ENCODE peak calls at places on chromosomes 16 and 17, in six cellular contexts. D, M, E, V, O and Q are unnamed samples.

GRCh38 chr17:37827905-37828304 is 83.0 kb upstream of the HNF1B start:
- DNase-seq in D (no peak), M (no peak), E (no peak), V (no peak), O (no peak), Q (no peak)

GRCh38 chr16:1708768-1709180 is 2.8 kb downstream of the MAPK8IP3 start:
- DNase-seq in D (no peak), M (no peak), E (peak; percentile 52), V (no peak), O (peak; percentile 37), Q (no peak)

GRCh38 chr17:66301864-66302741 is at the start of gene PRKCA:
- DNase-seq in D (peak; percentile 80), M (peak; percentile 71), E (peak; percentile 75), V (peak; percentile 49), O (peak; percentile 88), Q (peak; percentile 71)

GRCh38 chr17:57273471-57273870 is 17.1 kb downstream of the MSI2 start:
- DNase-seq in D (no peak), M (no peak), E (no peak), V (no peak), O (no peak), Q (no peak)

GRCh38 chr17:1890758-1891450 is 61.1 kb downstream of the RPA1 start:
- DNase-seq in D (no peak), M (no peak), E (no peak), V (no peak), O (no peak), Q (no peak)

GRCh38 chr17:5973410-5973809 is 96.8 kb upstream of the WSCD1 start:
- DNase-seq in D (no peak), M (no peak), E (no peak), V (no peak), O (no peak), Q (no peak)

GRCh38 chr16:55349867-55350266 is 25.9 kb downstream of the IRX6 start:
- DNase-seq in D (no peak), M (no peak), E (no peak), V (no peak), O (peak; percentile 2), Q (no peak)

GRCh38 chr16:88430524-88431446 is 22.3 kb upstream of the ZFPM1 start:
- DNase-seq in D (no peak), M (no peak), E (no peak), V (peak; percentile 13), O (no peak), Q (peak; percentile 51)

GRCh38 chr16:51638338-51639135 is 487.5 kb upstream of the SALL1 start:
- DNase-seq in D (no peak), M (no peak), E (peak; percentile 10), V (no peak), O (peak; percentile 58), Q (no peak)

GRCh38 chr17:78915872-78916632 is 9.1 kb downstream of the TIMP2 start:
- DNase-seq in D (peak; percentile 45), M (peak; percentile 20), E (peak; percentile 59), V (no peak), O (peak; percentile 65), Q (no peak)

GRCh38 chr17:13646411-13646810 is 44.7 kb upstream of the HS3ST3A1 start:
- DNase-seq in D (no peak), M (no peak), E (no peak), V (no peak), O (peak; percentile 25), Q (no peak)

GRCh38 chr16:88905563-88905962 is 39.1 kb upstream of the PABPN1L start:
- DNase-seq in D (no peak), M (no peak), E (no peak), V (no peak), O (peak; percentile 24), Q (no peak)

GRCh38 chr17:3639981-3640596 is 3.5 kb downstream of the CTNS start:
- DNase-seq in D (no peak), M (no peak), E (peak; percentile 49), V (peak; percentile 18), O (no peak), Q (no peak)

GRCh38 chr16:23679274-23679985 is 741 bp downstream of the PLK1 start:
- DNase-seq in D (peak; percentile 63), M (peak; percentile 7), E (peak; percentile 10), V (no peak), O (peak; percentile 69), Q (no peak)

GRCh38 chr16:89409161-89409711 is 81.1 kb downstream of the ANKRD11 start:
- DNase-seq in D (peak; percentile 28), M (no peak), E (peak; percentile 25), V (peak; percentile 27), O (peak; percentile 76), Q (peak; percentile 64)

GRCh38 chr16:79599256-79599836 is 1.2 kb downstream of the MAF start:
- DNase-seq in D (no peak), M (peak; percentile 47), E (no peak), V (no peak), O (no peak), Q (no peak)

GRCh38 chr17:41406205-41406604 is 8.8 kb upstream of the KRT31 start:
- DNase-seq in D (no peak), M (no peak), E (no peak), V (no peak), O (no peak), Q (no peak)

GRCh38 chr17:74368341-74369152 is 1.2 kb downstream of the GPR142 start:
- DNase-seq in D (peak; percentile 88), M (peak; percentile 68), E (peak; percentile 28), V (peak; percentile 64), O (peak; percentile 49), Q (peak; percentile 78)

GRCh38 chr16:88754912-88755744 is 29.9 kb downstream of the PIEZO1 start:
- DNase-seq in D (no peak), M (no peak), E (no peak), V (no peak), O (peak; percentile 79), Q (no peak)

GRCh38 chr17:700504-701094 is 14.0 kb downstream of the VPS53 start:
- DNase-seq in D (no peak), M (no peak), E (peak; percentile 14), V (no peak), O (peak; percentile 61), Q (no peak)

GRCh38 chr17:78645421-78646295 is 68.5 kb upstream of the DNAH17 start:
- DNase-seq in D (peak; percentile 69), M (peak; percentile 35), E (no peak), V (peak; percentile 24), O (peak; percentile 36), Q (no peak)

GRCh38 chr17:78132086-78132676 is 1.6 kb downstream of the TMC8 start:
- DNase-seq in D (peak; percentile 67), M (peak; percentile 65), E (no peak), V (no peak), O (no peak), Q (peak; percentile 85)

GRCh38 chr17:47317119-47317518 is 6.6 kb upstream of the EFCAB13 start:
- DNase-seq in D (no peak), M (no peak), E (no peak), V (no peak), O (no peak), Q (no peak)

GRCh38 chr17:42276359-42276608 is at the start of gene STAT5B:
- DNase-seq in D (peak; percentile 72), M (peak; percentile 59), E (peak; percentile 70), V (no peak), O (peak; percentile 79), Q (peak; percentile 63)

GRCh38 chr17:75897076-75898019 is 597 bp upstream of the TRIM65 start:
- DNase-seq in D (peak; percentile 42), M (peak; percentile 34), E (no peak), V (no peak), O (no peak), Q (no peak)

GRCh38 chr16:71807905-71808592 is 585 bp downstream of the AP1G1 start:
- DNase-seq in D (peak; percentile 54), M (peak; percentile 30), E (peak; percentile 13), V (peak; percentile 48), O (peak; percentile 56), Q (no peak)

GRCh38 chr17:31531336-31532160 is 140.1 kb downstream of the RAB11FIP4 start:
- DNase-seq in D (no peak), M (no peak), E (no peak), V (no peak), O (no peak), Q (no peak)

GRCh38 chr16:12097523-12098428 is 121.2 kb downstream of the SNX29 start:
- DNase-seq in D (peak; percentile 27), M (peak; percentile 27), E (no peak), V (no peak), O (no peak), Q (no peak)

GRCh38 chr16:6600167-6600566 is 732.5 kb upstream of the RBFOX1 start:
- DNase-seq in D (no peak), M (no peak), E (no peak), V (no peak), O (no peak), Q (no peak)

GRCh38 chr17:42407289-42407836 is 15.7 kb downstream of the CAVIN1 start:
- DNase-seq in D (peak; percentile 89), M (peak; percentile 95), E (peak; percentile 64), V (no peak), O (peak; percentile 43), Q (peak; percentile 71)